ENCODE peak calls at places on chromosomes 16 and 17, in six cellular contexts. P is activated CD4-positive, alpha-beta T cell treated with anti-CD3 and anti-CD28 coated beads for 36 hours; V is erythroblast; S is GF-D8; G is NCI-H2081; W is left cardiac atrium. H is an unnamed sample.

GRCh38 chr16:87461466-87461975 is 31.3 kb downstream of the ZCCHC14 start:
- DNase-seq in W (peak), V (peak), P (peak), G (peak), S (no peak), H (peak)

GRCh38 chr16:85844786-85845185 is 45.3 kb downstream of the COX4I1 start:
- DNase-seq in W (no peak), G (no peak), P (no peak), V (no peak), S (no peak), H (no peak)

GRCh38 chr16:59412275-59412841 is 678.2 kb upstream of the GOT2 start:
- DNase-seq in S (no peak), P (no peak), V (no peak), W (no peak), G (no peak), H (no peak)

GRCh38 chr16:68658258-68658973 is 13.3 kb downstream of the CDH3 start:
- DNase-seq in V (no peak), W (no peak), G (no peak), S (no peak), P (no peak), H (no peak)

GRCh38 chr16:85169333-85170065 is 57.2 kb upstream of the CIBAR2 start:
- DNase-seq in W (no peak), S (no peak), G (peak), V (peak), P (peak), H (no peak)

GRCh38 chr17:76092526-76093413 is 10.8 kb downstream of the EXOC7 start:
- DNase-seq in W (no peak), S (no peak), G (no peak), V (no peak), P (no peak), H (no peak)

GRCh38 chr16:75320435-75320834 is 69.0 kb upstream of the BCAR1 start:
- DNase-seq in G (no peak), P (no peak), W (no peak), S (no peak), V (peak), H (no peak)

GRCh38 chr16:30142672-30143346 is 19.8 kb upstream of the MAPK3 start:
- DNase-seq in W (no peak), P (peak), V (peak), S (peak), G (no peak), H (no peak)

GRCh38 chr17:56834380-56835258 is 668 bp downstream of the DGKE start:
- DNase-seq in S (peak), V (peak), W (peak), G (peak), P (peak), H (peak)

GRCh38 chr17:22505660-22506059 is 813.3 kb downstream of the KCNJ18 start:
- DNase-seq in W (no peak), S (no peak), G (no peak), P (no peak), V (no peak), H (no peak)

GRCh38 chr16:70407811-70408274 is 31.1 kb downstream of the ST3GAL2 start:
- DNase-seq in S (no peak), P (no peak), W (no peak), V (peak), G (no peak), H (no peak)

GRCh38 chr16:10787304-10787703 is 31.3 kb downstream of the TVP23A start:
- DNase-seq in S (no peak), P (no peak), V (no peak), W (no peak), G (no peak), H (no peak)

GRCh38 chr17:82120148-82120547 is 22.1 kb upstream of the FASN start:
- DNase-seq in W (no peak), P (peak), S (no peak), V (peak), G (no peak), H (no peak)

GRCh38 chr17:79797492-79798295 is 817 bp upstream of the CBX8 start:
- DNase-seq in V (no peak), G (peak), S (peak), P (peak), W (no peak), H (no peak)

GRCh38 chr17:20300399-20301037 is 166.8 kb downstream of the LGALS9B start:
- DNase-seq in P (no peak), W (no peak), S (no peak), V (no peak), G (peak), H (no peak)

GRCh38 chr17:72613411-72614292 is 478.8 kb downstream of the SLC39A11 start:
- DNase-seq in V (no peak), G (no peak), P (no peak), W (no peak), S (no peak), H (no peak)

GRCh38 chr16:88967800-88968588 is 9.0 kb downstream of the CBFA2T3 start:
- DNase-seq in S (no peak), W (no peak), G (no peak), P (peak), V (no peak), H (no peak)

GRCh38 chr16:8660841-8661301 is 13.5 kb upstream of the ABAT start:
- DNase-seq in W (peak), P (peak), V (peak), S (no peak), G (peak), H (peak)

GRCh38 chr16:66578596-66579531 is at the start of gene CMTM2:
- DNase-seq in G (no peak), S (no peak), V (peak), W (no peak), P (peak), H (no peak)

GRCh38 chr17:71111945-71112344 is 942.6 kb downstream of the KCNJ2 start:
- DNase-seq in S (no peak), W (no peak), G (no peak), V (no peak), P (no peak), H (no peak)

GRCh38 chr16:70520612-70521297 is 2.6 kb downstream of the COG4 start:
- DNase-seq in G (no peak), S (peak), W (no peak), V (peak), P (no peak), H (no peak)

H was measured in progenitor cell of endocrine pancreas.